ENCODE peak calls at places on chromosome 18, in four cellular contexts. H is stomach, U is spleen, N is HCT116. Q is an unnamed sample.

GRCh38 chr18:22168360-22168921 is 948 bp upstream of the GATA6 start:
- DNase-seq in H (peak), N (no peak), U (no peak), Q (no peak)

GRCh38 chr18:56921888-56922480 is 224.9 kb upstream of the BOD1L2 start:
- DNase-seq in H (no peak), U (no peak), N (no peak), Q (no peak)

GRCh38 chr18:22856870-22857269 is 76.3 kb upstream of the RBBP8 start:
- DNase-seq in N (no peak), H (no peak), U (no peak), Q (no peak)

GRCh38 chr18:47050468-47050867 is 15.0 kb upstream of the ELOA2 start:
- DNase-seq in H (no peak), U (no peak), N (peak), Q (no peak)

GRCh38 chr18:23284629-23285028 is 149.3 kb downstream of the CABLES1 start:
- DNase-seq in U (no peak), N (no peak), H (no peak), Q (no peak)

GRCh38 chr18:23235860-23236259 is 100.6 kb downstream of the CABLES1 start:
- DNase-seq in U (peak), H (no peak), N (no peak), Q (no peak)

GRCh38 chr18:31061945-31062344 is 19.4 kb upstream of the DSC3 start:
- DNase-seq in U (no peak), H (no peak), N (no peak), Q (no peak)

GRCh38 chr18:76494541-76495403 is at the start of gene ZNF516:
- DNase-seq in N (no peak), U (peak), H (peak), Q (peak)

GRCh38 chr18:76503999-76504398 is 9.0 kb upstream of the ZNF516 start:
- DNase-seq in N (no peak), H (no peak), U (no peak), Q (no peak)

GRCh38 chr18:56127322-56128099 is 510.9 kb downstream of the TXNL1 start:
- DNase-seq in U (no peak), N (no peak), H (no peak), Q (no peak)

GRCh38 chr18:47975701-47976100 is 45.2 kb upstream of the SMAD2 start:
- DNase-seq in N (no peak), H (no peak), U (no peak), Q (no peak)

GRCh38 chr18:38545071-38545470 is 979.5 kb upstream of the CELF4 start:
- DNase-seq in H (no peak), N (no peak), U (no peak), Q (no peak)

GRCh38 chr18:28176933-28177827 is at the start of gene CDH2:
- DNase-seq in H (peak), U (peak), N (no peak), Q (no peak)

GRCh38 chr18:22731398-22731797 is 201.7 kb upstream of the RBBP8 start:
- DNase-seq in U (no peak), H (no peak), N (no peak), Q (no peak)

GRCh38 chr18:58511306-58511705 is 117.6 kb downstream of the ALPK2 start:
- DNase-seq in U (no peak), H (no peak), N (no peak), Q (no peak)

GRCh38 chr18:68041327-68041726 is 524.8 kb upstream of the DSEL start:
- DNase-seq in H (no peak), U (no peak), N (no peak), Q (no peak)
- TF ChIP-seq POLR2AphosphoS5 in H (no peak), U (no peak), N (no peak), Q (no peak)

GRCh38 chr18:13465476-13465875 is 246.9 kb downstream of the LDLRAD4 start:
- DNase-seq in H (no peak), U (no peak), N (no peak), Q (peak)

GRCh38 chr18:13463526-13463925 is 245.0 kb downstream of the LDLRAD4 start:
- DNase-seq in H (no peak), U (no peak), N (no peak), Q (peak)

GRCh38 chr18:13465126-13465446 is 246.5 kb downstream of the LDLRAD4 start:
- DNase-seq in U (no peak), N (no peak), H (no peak), Q (no peak)

GRCh38 chr18:13462686-13463085 is 244.1 kb downstream of the LDLRAD4 start:
- DNase-seq in H (no peak), N (no peak), U (no peak), Q (peak)

GRCh38 chr18:13464432-13465125 is 246.0 kb downstream of the LDLRAD4 start:
- DNase-seq in N (no peak), U (peak), H (peak), Q (no peak)
- TF ChIP-seq POLR2A in N (no peak), U (no peak), H (no peak), Q (no peak)

DNA sequence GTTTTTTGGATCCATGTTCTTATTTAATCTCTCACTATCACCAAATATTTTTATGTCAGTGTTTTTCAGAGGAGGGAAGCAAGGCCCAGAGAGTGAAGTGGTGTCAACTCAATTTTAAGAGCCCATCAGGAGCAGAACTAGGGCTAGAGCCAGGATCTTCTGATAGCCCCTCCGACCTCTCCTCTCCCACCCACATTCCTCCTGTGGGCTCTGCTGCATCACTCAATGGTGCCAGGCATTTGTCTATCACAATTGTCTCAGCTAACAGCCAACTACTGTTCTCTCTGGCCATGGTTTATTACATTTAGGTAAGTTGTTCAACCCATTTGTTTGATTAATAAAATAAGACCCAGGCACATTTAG is 68.6 kb downstream of the MAPK4 start:
- DNase-seq in N (no peak), U (no peak), H (no peak), Q (no peak)
- TF ChIP-seq POLR2AphosphoS5 in N (no peak), U (no peak), H (no peak), Q (no peak)

GRCh38 chr18:79678665-79679551 is 695 bp upstream of the CTDP1 start:
- DNase-seq in H (peak), U (peak), N (peak), Q (peak)
- TF ChIP-seq POLR2A in H (no peak), U (peak), N (peak), Q (no peak)

GRCh38 chr18:55106906-55107305 is 147.6 kb upstream of the CCDC68 start:
- DNase-seq in N (no peak), H (no peak), U (no peak), Q (no peak)

GRCh38 chr18:55111271-55111670 is 152.0 kb upstream of the CCDC68 start:
- DNase-seq in U (no peak), H (no peak), N (no peak), Q (no peak)

GRCh38 chr18:55109818-55110414 is 150.7 kb upstream of the CCDC68 start:
- DNase-seq in N (no peak), H (no peak), U (no peak), Q (no peak)

GRCh38 chr18:55113800-55114199 is 154.5 kb upstream of the CCDC68 start:
- DNase-seq in U (no peak), N (no peak), H (no peak), Q (no peak)

DNA sequence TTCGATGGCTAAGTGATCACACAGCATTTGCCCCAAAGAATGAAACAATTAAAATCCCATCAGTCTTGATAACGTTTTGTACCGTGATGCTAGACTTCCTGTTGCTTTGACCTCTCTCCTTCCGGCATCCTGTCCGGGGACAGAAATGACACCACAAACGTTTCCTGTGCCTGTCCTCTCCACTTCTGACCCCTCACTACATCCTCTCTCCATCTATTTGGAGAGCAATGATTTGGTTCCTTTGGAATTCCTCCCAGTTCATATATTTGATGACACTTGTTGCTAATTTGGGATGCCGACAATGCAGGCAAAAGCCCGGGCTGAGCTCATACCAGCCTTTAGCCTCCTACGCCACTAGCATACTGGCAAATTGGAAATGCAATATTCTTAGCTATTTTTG is 151.2 kb upstream of the CCDC68 start:
- DNase-seq in N (no peak), U (no peak), H (no peak), Q (no peak)
- TF ChIP-seq POLR2AphosphoS5 in N (no peak), U (no peak), H (no peak), Q (no peak)

GRCh38 chr18:63180971-63181376 is 138.6 kb downstream of the BCL2 start:
- DNase-seq in H (no peak), U (no peak), N (no peak), Q (no peak)
- TF ChIP-seq POLR2A in H (no peak), U (no peak), N (no peak), Q (no peak)

DNA sequence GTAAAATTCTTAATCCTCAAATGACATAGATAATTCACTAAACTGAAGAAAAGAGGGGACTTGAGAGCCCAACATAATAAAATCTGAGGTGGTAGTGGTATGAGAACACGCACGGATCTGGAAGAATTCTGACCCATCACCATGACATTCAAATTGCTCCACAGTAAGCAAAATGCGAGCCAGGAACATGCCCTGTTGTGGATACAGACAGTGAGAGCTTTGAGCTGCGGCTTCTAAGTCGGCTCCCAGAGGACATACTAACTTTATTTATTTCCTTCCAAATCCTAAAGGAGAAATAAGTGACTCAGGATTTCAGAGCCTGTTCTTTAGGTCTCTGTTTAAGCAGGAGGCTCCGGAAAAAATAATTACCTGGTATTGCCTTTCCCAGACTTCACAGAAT is 143.4 kb upstream of the SMAD7 start:
- DNase-seq in U (no peak), H (no peak), N (no peak), Q (no peak)
- TF ChIP-seq POLR2AphosphoS5 in U (no peak), H (no peak), N (no peak), Q (no peak)